ENCODE peak calls at places on chromosomes 1 and 21, in nine cellular contexts. Z is small intestine, A is right atrium auricular region, C is colonic mucosa, V is ascending aorta, B is uterus, E is left ventricle myocardium inferior, Q is heart left ventricle, Y is heart right ventricle. D is an unnamed sample.

GRCh38 chr1:147736847-147737246 is 23.6 kb downstream of the GJA5 start:
- DNase-seq in V (no peak), E (no peak), Z (no peak), Y (no peak), B (no peak), A (no peak), Q (no peak), C (no peak), D (no peak)

GRCh38 chr1:33399375-33399774 is 31.5 kb downstream of the PHC2 start:
- DNase-seq in Z (no peak), A (no peak), C (no peak), Y (no peak), E (no peak), B (no peak), Q (no peak), V (no peak), D (no peak)

GRCh38 chr1:162011337-162012012 is 12.2 kb downstream of the OLFML2B start:
- DNase-seq in A (no peak), Z (no peak), E (peak), B (no peak), Q (peak), V (no peak), C (peak), Y (peak), D (no peak)

GRCh38 chr1:198007011-198007410 is 89.8 kb downstream of the LHX9 start:
- DNase-seq in C (no peak), E (no peak), Z (no peak), A (no peak), Q (no peak), Y (no peak), V (no peak), B (no peak), D (no peak)

GRCh38 chr1:178263341-178263740 is 169.4 kb downstream of the RASAL2 start:
- DNase-seq in Z (peak), A (no peak), C (no peak), E (no peak), V (no peak), B (no peak), Y (no peak), Q (no peak), D (peak)

GRCh38 chr1:98316286-98316685 is 345.2 kb upstream of the SNX7 start:
- DNase-seq in B (no peak), Q (no peak), Y (no peak), V (no peak), E (no peak), Z (peak), A (no peak), C (no peak), D (peak)

GRCh38 chr1:219757890-219758289 is 145.0 kb upstream of the ZC3H11B start:
- DNase-seq in Y (peak), V (no peak), Z (no peak), E (peak), A (no peak), Q (peak), C (no peak), B (peak), D (peak)

GRCh38 chr1:147808025-147808424 is 47.6 kb upstream of the GJA5 start:
- DNase-seq in E (no peak), Z (no peak), Q (no peak), A (no peak), V (no peak), Y (no peak), B (peak), C (no peak), D (peak)

GRCh38 chr1:11918779-11919519 is 7.3 kb downstream of the KIAA2013 start:
- DNase-seq in E (peak), B (peak), Q (peak), C (no peak), V (peak), Z (peak), A (peak), Y (peak), D (peak)

GRCh38 chr1:966135-966602 is at the start of gene PLEKHN1:
- DNase-seq in B (no peak), V (no peak), Q (peak), C (peak), Y (no peak), E (no peak), Z (peak), A (no peak), D (peak)

GRCh38 chr1:24190970-24191570 is 4.0 kb upstream of the IFNLR1 start:
- DNase-seq in Y (no peak), Z (no peak), V (no peak), E (no peak), C (no peak), B (no peak), Q (no peak), A (no peak), D (no peak)

GRCh38 chr1:202376247-202376646 is 27.7 kb downstream of the PPP1R12B start:
- DNase-seq in E (no peak), A (no peak), V (no peak), Z (no peak), Y (no peak), Q (no peak), C (no peak), B (no peak), D (no peak)

GRCh38 chr1:172398193-172398592 is 22.3 kb upstream of the C1orf105 start:
- DNase-seq in B (peak), Y (no peak), A (no peak), Q (peak), C (no peak), Z (no peak), E (no peak), V (no peak), D (peak)

GRCh38 chr1:206461602-206462455 is 8.4 kb upstream of the IKBKE start:
- DNase-seq in E (no peak), Q (peak), C (peak), A (peak), V (no peak), Z (peak), B (peak), Y (no peak), D (peak)

GRCh38 chr21:28761709-28762356 is 230.8 kb downstream of the LTN1 start:
- DNase-seq in C (no peak), Q (no peak), A (no peak), B (no peak), Z (no peak), V (no peak), Y (no peak), E (no peak), D (no peak)

GRCh38 chr21:42413500-42413899 is 9.8 kb downstream of the UBASH3A start:
- DNase-seq in C (no peak), V (no peak), E (no peak), Q (no peak), A (no peak), B (no peak), Y (no peak), Z (no peak), D (no peak)

GRCh38 chr1:35539073-35539823 is 18.0 kb downstream of the KIAA0319L start:
- DNase-seq in A (no peak), Z (peak), E (no peak), V (no peak), B (no peak), Y (no peak), C (no peak), Q (no peak), D (peak)

GRCh38 chr1:170326221-170326620 is 180.5 kb downstream of the NTMT2 start:
- DNase-seq in V (no peak), C (no peak), Q (no peak), Y (no peak), E (no peak), Z (no peak), B (no peak), A (no peak), D (no peak)

GRCh38 chr1:106207185-106207584 is 849.3 kb upstream of the PRMT6 start:
- DNase-seq in A (no peak), B (no peak), Z (no peak), C (no peak), Y (no peak), Q (no peak), V (no peak), E (no peak), D (no peak)

GRCh38 chr1:207826557-207827487 is 75.0 kb downstream of the CD46 start:
- DNase-seq in Y (no peak), C (peak), V (no peak), Z (peak), E (no peak), A (no peak), B (peak), Q (no peak), D (no peak)

GRCh38 chr1:14303011-14303410 is 295.5 kb upstream of the KAZN start:
- DNase-seq in C (no peak), B (no peak), Y (no peak), Z (no peak), E (no peak), V (no peak), Q (no peak), A (no peak), D (no peak)

GRCh38 chr21:26909972-26910371 is 56.9 kb downstream of the ADAMTS5 start:
- DNase-seq in A (no peak), Z (no peak), Q (no peak), E (no peak), Y (no peak), C (no peak), B (no peak), V (no peak), D (peak)

GRCh38 chr1:76268341-76268740 is 193.8 kb downstream of the ST6GALNAC3 start:
- DNase-seq in Q (no peak), Z (no peak), A (no peak), Y (no peak), C (no peak), V (no peak), E (no peak), B (no peak), D (peak)

GRCh38 chr1:227316941-227317540 is 1.3 kb downstream of the CDC42BPA start:
- DNase-seq in C (peak), Y (no peak), Z (no peak), A (no peak), V (no peak), B (no peak), E (no peak), Q (no peak), D (peak)

GRCh38 chr1:222234351-222234750 is 313.6 kb downstream of the HHIPL2 start:
- DNase-seq in B (no peak), V (no peak), Z (no peak), Q (no peak), A (no peak), C (no peak), E (no peak), Y (no peak), D (no peak)

GRCh38 chr21:14875704-14876364 is 189.0 kb downstream of the NRIP1 start:
- DNase-seq in B (no peak), Z (no peak), Y (no peak), E (no peak), V (no peak), Q (no peak), A (no peak), C (no peak), D (no peak)

GRCh38 chr1:111745670-111746613 is 6.7 kb upstream of the INKA2 start:
- DNase-seq in Q (no peak), E (no peak), Z (no peak), B (peak), C (no peak), V (no peak), Y (no peak), A (no peak), D (peak)

GRCh38 chr1:33042836-33043235 is 6.2 kb upstream of the AK2 start:
- DNase-seq in B (no peak), Q (no peak), E (no peak), A (no peak), C (no peak), V (no peak), Y (no peak), Z (no peak), D (no peak)

GRCh38 chr1:1034438-1034759 is 14.5 kb downstream of the AGRN start:
- DNase-seq in A (no peak), C (no peak), E (no peak), Y (no peak), V (no peak), Z (no peak), B (no peak), Q (no peak), D (no peak)

GRCh38 chr1:208280184-208280583 is 36.0 kb upstream of the PLXNA2 start:
- DNase-seq in Q (no peak), V (no peak), B (no peak), C (no peak), Z (no peak), A (no peak), E (no peak), Y (no peak), D (no peak)

GRCh38 chr1:199580280-199580679 is 447.2 kb upstream of the NR5A2 start:
- DNase-seq in A (no peak), C (peak), Y (no peak), Q (no peak), V (no peak), E (no peak), B (no peak), Z (no peak), D (no peak)

GRCh38 chr1:32886012-32886827 is at the start of gene HPCA:
- DNase-seq in E (peak), B (no peak), V (no peak), Q (peak), Z (no peak), Y (peak), A (no peak), C (peak), D (peak)

GRCh38 chr1:67213164-67213563 is 46.9 kb downstream of the IL23R start:
- DNase-seq in A (no peak), Z (peak), Y (no peak), C (no peak), Q (no peak), V (no peak), E (no peak), B (no peak), D (peak)

GRCh38 chr1:200992382-200993101 is 31.0 kb downstream of the KIF21B start:
- DNase-seq in V (no peak), A (no peak), B (no peak), Y (no peak), E (no peak), Q (no peak), Z (no peak), C (no peak), D (no peak)

GRCh38 chr21:39713905-39714304 is 31.1 kb upstream of the IGSF5 start:
- DNase-seq in C (no peak), E (no peak), Z (no peak), Q (no peak), V (no peak), A (no peak), B (no peak), Y (no peak), D (peak)

GRCh38 chr1:43285269-43285986 is at the start of gene C1orf210:
- DNase-seq in Y (no peak), A (no peak), Z (peak), Q (no peak), V (no peak), C (peak), B (no peak), E (no peak), D (no peak)

GRCh38 chr1:167345386-167345733 is 124.7 kb downstream of the POU2F1 start:
- DNase-seq in A (no peak), Z (no peak), C (no peak), Y (no peak), B (no peak), E (no peak), Q (no peak), V (no peak), D (no peak)

DNA sequence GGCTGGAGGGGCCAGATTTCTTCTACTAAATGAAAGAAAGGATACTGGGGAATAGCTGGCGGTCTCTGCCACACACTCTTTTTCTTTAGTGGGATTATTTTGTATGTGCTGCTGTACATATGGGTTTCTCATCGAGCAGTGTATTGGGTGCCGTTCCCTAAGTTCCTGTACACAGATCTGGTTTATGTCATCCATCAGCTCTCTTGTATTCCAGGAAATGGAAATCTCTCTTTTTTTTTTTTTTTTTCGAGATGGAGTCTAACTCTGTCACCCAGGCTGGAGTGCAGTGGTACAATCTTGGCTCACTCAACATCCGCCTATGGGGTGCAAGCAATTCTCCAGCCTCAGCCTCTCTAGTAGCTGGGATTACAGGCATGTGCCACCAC is 27.0 kb upstream of the NID1 start:
- DNase-seq in V (no peak), Z (no peak), B (no peak), C (no peak), A (no peak), E (no peak), Y (no peak), Q (no peak), D (no peak)
- H3K27ac ChIP-seq in V (no peak), Z (no peak), B (no peak), C (no peak), A (no peak), E (no peak), Y (no peak), Q (no peak), D (peak)

GRCh38 chr21:18274370-18274769 is 29.7 kb downstream of the CHODL start:
- DNase-seq in V (no peak), C (no peak), A (no peak), Y (no peak), B (no peak), Z (no peak), Q (no peak), E (no peak), D (no peak)
- H3K4me3 ChIP-seq in V (no peak), C (no peak), A (no peak), Y (no peak), B (no peak), Z (no peak), Q (no peak), E (no peak), D (no peak)

GRCh38 chr21:34968414-34969333 is 80.4 kb downstream of the RUNX1 start:
- DNase-seq in B (no peak), Z (no peak), V (no peak), C (no peak), Q (no peak), A (no peak), E (no peak), Y (no peak), D (no peak)
- H3K27ac ChIP-seq in B (no peak), Z (peak), V (no peak), C (no peak), Q (no peak), A (no peak), E (no peak), Y (no peak), D (no peak)

GRCh38 chr1:18949689-18950414 is 6.6 kb downstream of the IFFO2 start:
- DNase-seq in E (no peak), C (no peak), V (no peak), Q (peak), Z (no peak), A (no peak), Y (no peak), B (no peak), D (peak)
- H3K4me3 ChIP-seq in E (peak), C (no peak), V (peak), Q (peak), Z (no peak), A (peak), Y (peak), B (peak), D (no peak)

DNA sequence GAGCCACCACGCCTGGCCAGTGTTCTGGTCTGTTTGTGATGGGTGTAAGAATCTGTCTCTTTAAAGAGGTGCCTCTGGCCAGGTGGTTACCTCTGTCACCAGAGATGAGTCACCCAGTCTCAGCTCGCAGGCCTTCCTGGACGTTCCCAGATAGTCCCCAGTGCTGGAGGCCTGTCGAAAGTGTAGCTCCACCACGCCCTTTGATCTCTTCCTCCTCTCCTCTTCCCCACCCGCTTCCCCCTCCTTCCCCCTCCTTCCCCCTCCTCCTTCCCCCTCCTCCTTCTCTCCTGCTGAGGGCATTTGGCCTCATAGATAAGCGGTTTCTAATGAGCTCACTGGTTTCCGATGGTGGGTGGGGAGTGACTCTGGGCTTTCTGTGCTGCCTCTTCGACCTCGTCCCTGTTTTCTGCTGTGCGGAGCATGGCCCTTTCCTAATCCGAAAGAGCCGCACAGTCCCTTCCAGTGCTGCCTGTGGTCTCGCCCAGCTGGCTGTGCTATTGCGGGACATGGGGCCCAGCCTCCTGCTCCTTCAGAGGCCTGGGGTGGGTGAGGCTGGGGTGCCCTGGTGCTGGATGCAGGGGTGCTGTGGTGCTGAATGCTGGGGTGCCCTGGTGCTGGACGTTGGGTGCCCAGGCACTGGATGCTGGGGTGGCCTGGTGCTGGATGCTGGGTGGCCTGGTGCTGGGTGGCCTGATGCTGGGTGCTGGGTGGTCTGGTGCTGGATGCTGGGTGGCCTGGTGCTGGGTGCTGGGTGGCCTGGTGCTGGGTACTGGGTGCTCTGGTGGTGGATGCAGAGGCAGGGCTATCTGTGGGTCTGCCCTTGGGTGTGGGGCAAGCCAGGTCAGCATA is 19.2 kb downstream of the AGPAT3 start:
- DNase-seq in Y (no peak), V (no peak), Z (peak), E (no peak), Q (no peak), A (no peak), C (peak), B (no peak), D (peak)
- H3K27ac ChIP-seq in Y (peak), V (no peak), Z (peak), E (peak), Q (peak), A (peak), C (peak), B (no peak), D (no peak)

GRCh38 chr1:7063981-7064380 is 278.7 kb downstream of the CAMTA1 start:
- DNase-seq in A (no peak), Y (no peak), Z (no peak), Q (no peak), C (no peak), E (no peak), V (no peak), B (no peak), D (no peak)

GRCh38 chr1:7070389-7071029 is 285.3 kb downstream of the CAMTA1 start:
- DNase-seq in Q (peak), Y (peak), B (peak), A (peak), C (peak), V (no peak), E (peak), Z (peak), D (peak)

GRCh38 chr1:7068552-7068951 is 283.3 kb downstream of the CAMTA1 start:
- DNase-seq in Z (no peak), Q (no peak), C (no peak), B (no peak), V (no peak), Y (no peak), A (no peak), E (no peak), D (no peak)

GRCh38 chr1:7069888-7070287 is 284.6 kb downstream of the CAMTA1 start:
- DNase-seq in E (no peak), Y (no peak), A (no peak), C (no peak), Q (no peak), Z (no peak), B (no peak), V (no peak), D (peak)
- H3K4me3 ChIP-seq in E (peak), Y (peak), A (peak), C (peak), Q (peak), Z (no peak), B (peak), V (peak), D (peak)

GRCh38 chr21:45004059-45004422 is 64.2 kb downstream of the SLX9 start:
- DNase-seq in Z (no peak), B (no peak), V (no peak), E (no peak), A (no peak), Q (peak), Y (peak), C (no peak), D (no peak)
- H3K27ac ChIP-seq in Z (no peak), B (no peak), V (peak), E (no peak), A (peak), Q (no peak), Y (no peak), C (no peak), D (no peak)